ENCODE peak calls at places on chromosomes 4 and X, in four cellular contexts. Q is H9, O is mesenchymal stem cell, Z is IMR-90. K is an unnamed sample. For H3K9me3, the result is how much of the 10 kb centered on the place peaks cover.

GRCh38 chr4:48970471-48970921 is 15.6 kb upstream of the CWH43 start:
- DNase-seq in Z (peak), Q (no peak), O (peak), K (peak)

GRCh38 chrX:143363419-143363818 is 153.9 kb downstream of the SPANXN3 start:
- DNase-seq in Q (no peak), Z (no peak), O (no peak), K (no peak)

GRCh38 chrX:134374910-134375309 is 85.1 kb upstream of the HPRT1 start:
- DNase-seq in Q (no peak), O (peak), Z (no peak), K (no peak)

GRCh38 chrX:84729809-84730208 is 227.6 kb upstream of the HDX start:
- DNase-seq in O (peak), Q (peak), Z (peak), K (peak)

GRCh38 chr4:151517896-151518295 is 108.9 kb downstream of the FHIP1A start:
- DNase-seq in Z (no peak), Q (no peak), O (no peak), K (no peak)

GRCh38 chr4:17111959-17112659 is 213.7 kb upstream of the LDB2 start:
- DNase-seq in Q (peak), Z (no peak), O (no peak), K (no peak)

GRCh38 chr4:8704632-8705031 is 112.1 kb downstream of the CPZ start:
- DNase-seq in Z (no peak), Q (no peak), O (no peak), K (no peak)

GRCh38 chr4:166491635-166492034 is 618.6 kb downstream of the TLL1 start:
- DNase-seq in O (no peak), Z (no peak), Q (no peak), K (peak)

GRCh38 chr4:83993774-83994173 is 457.9 kb downstream of the GPAT3 start:
- DNase-seq in Z (no peak), Q (peak), O (no peak), K (no peak)

GRCh38 chr4:10639664-10640063 is 44.9 kb downstream of the CLNK start:
- DNase-seq in Z (peak), O (no peak), Q (no peak), K (peak)

GRCh38 chrX:1899841-1900240 is 285.0 kb downstream of the ASMT start:
- DNase-seq in Z (no peak), O (no peak), Q (no peak), K (peak)

GRCh38 chr4:159495515-159496236 is 392.8 kb downstream of the RAPGEF2 start:
- DNase-seq in Z (no peak), O (no peak), Q (no peak), K (no peak)

GRCh38 chrX:12548746-12549145 is 242.5 kb upstream of the PRPS2 start:
- DNase-seq in O (peak), Z (peak), Q (peak), K (no peak)

GRCh38 chr4:121073672-121074386 is 1.5 kb upstream of the NDNF start:
- DNase-seq in O (no peak), Q (no peak), Z (no peak), K (no peak)

GRCh38 chr4:77047037-77047436 is 28.8 kb downstream of the CCNI start:
- DNase-seq in Z (peak), O (peak), Q (no peak), K (no peak)

GRCh38 chr4:8078610-8079015 is 80.0 kb downstream of the ABLIM2 start:
- DNase-seq in Z (no peak), Q (no peak), O (no peak), K (no peak)

GRCh38 chrX:1767026-1767425 is 152.2 kb downstream of the ASMT start:
- DNase-seq in O (no peak), Z (no peak), Q (no peak), K (no peak)

GRCh38 chrX:72003811-72004750 is 93.4 kb downstream of the NHSL2 start:
- DNase-seq in Z (no peak), Q (peak), O (peak), K (no peak)

GRCh38 chr4:160835789-160836188 is 1328.0 kb downstream of the FSTL5 start:
- DNase-seq in O (peak), Q (peak), Z (no peak), K (no peak)

GRCh38 chr4:19739101-19739651 is 512.5 kb upstream of the SLIT2 start:
- DNase-seq in O (peak), Z (peak), Q (no peak), K (peak)

GRCh38 chrX:3142259-3143042 is 101.2 kb downstream of the ARSF start:
- DNase-seq in Q (no peak), O (no peak), Z (no peak), K (no peak)

GRCh38 chr4:72205831-72206230 is 174.0 kb downstream of the NPFFR2 start:
- DNase-seq in Q (no peak), Z (no peak), O (no peak), K (no peak)

DNA sequence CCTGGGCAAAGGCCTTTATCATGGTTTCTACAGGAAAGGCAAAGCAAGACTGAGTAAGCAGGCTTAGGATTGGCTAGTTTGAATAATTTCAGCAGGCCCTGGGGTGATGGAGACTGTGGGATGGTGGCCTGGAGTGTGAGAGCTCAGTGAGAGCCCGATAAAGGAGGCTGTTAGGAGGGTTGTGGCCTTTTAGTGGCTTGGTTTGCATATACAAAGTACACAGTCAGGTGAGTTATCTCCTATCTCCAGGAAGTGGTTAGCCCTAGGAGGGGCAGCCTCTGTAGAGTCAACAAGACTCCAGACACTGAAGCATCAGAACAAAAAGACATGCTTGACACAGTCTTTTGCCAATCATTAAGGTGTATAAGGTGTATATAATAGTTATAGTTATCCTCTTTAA is 157.2 kb downstream of the CFAP299 start:
- DNase-seq in Q (no peak), O (no peak), Z (no peak), K (no peak)
- H3K9me3 ChIP-seq in Q (under half), O (under half), Z (under half), K (under half)

DNA sequence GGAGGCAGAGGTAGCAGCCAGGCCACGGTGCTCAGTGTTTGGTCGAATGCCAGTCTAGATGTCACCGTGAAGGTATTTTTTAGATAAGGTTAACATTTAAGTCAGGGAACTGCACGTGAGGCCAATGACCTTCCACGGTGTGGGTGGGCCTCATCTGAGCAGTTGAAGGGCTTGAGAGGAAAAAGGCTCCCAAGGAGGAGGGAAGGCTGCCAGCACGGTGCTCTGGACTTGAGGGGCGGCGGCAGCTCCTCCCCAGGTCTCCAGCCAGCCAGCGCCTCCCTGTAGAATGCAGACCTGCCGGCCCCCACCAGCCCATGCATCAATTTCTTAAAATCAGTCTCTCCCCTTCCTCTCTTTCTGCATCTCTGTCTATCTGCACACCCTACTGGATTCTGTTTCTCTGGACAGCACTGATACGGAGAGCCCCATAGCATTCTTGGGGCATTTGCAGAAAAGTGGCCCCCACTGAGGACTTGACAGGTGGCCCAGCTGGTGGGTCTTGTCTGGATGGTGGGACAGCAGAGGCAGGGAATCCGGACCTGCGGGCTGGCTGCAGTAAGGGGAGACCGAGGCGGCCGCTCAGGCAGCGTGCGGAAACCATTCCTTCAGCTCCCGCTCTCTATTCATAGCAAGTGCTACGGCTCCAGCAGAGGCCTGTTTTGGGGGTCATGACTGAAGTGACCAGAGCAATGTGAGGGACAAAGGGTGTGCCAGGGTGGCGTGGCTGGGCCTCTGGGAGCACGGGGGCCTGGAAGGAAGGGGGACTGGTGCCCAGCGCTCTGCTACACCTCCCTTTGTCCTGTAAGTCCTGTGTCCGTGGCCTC is 7.9 kb upstream of the RGS12 start:
- DNase-seq in O (no peak), Q (no peak), Z (no peak), K (no peak)
- H3K27ac ChIP-seq in O (no peak), Q (no peak), Z (no peak), K (no peak)

GRCh38 chr4:101264993-101265815 is 82.1 kb downstream of the PPP3CA start:
- DNase-seq in Q (no peak), O (no peak), Z (no peak), K (no peak)
- H3K18ac ChIP-seq in Q (no peak), O (no peak), Z (no peak), K (no peak)

DNA sequence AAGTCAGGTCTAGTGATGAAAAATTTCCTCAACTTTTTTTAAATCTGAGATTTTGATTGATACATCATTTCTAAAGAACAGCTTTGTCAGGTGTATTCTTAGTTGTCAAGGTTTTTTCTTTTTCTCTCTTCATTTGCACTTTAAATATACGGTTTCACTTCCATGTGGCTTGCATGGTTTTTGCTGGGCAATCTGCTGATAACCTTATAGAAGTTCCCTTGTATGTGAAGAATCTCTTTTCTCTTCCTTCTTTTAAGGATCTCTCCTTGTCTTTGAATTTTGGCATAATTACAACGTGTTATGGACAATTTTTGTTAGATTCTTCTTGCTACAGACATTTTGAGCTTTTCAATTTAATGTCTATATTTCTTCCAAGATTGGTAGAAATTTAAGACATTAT is 76.4 kb downstream of the ZNF721 start:
- DNase-seq in Q (no peak), Z (no peak), O (no peak), K (no peak)
- H3K9me3 ChIP-seq in Q (half or more), Z (half or more), O (half or more), K (under half)

GRCh38 chr4:145680902-145681301 is 956 bp downstream of the C4orf51 start:
- DNase-seq in O (no peak), Q (no peak), Z (no peak), K (no peak)

GRCh38 chr4:145681956-145682355 is 2.0 kb downstream of the C4orf51 start:
- DNase-seq in Z (peak), Q (no peak), O (peak), K (no peak)

GRCh38 chr4:145679520-145679919 is 426 bp upstream of the C4orf51 start:
- DNase-seq in O (peak), Z (peak), Q (no peak), K (no peak)

GRCh38 chr4:145681518-145681917 is 1.6 kb downstream of the C4orf51 start:
- DNase-seq in Z (no peak), O (no peak), Q (no peak), K (no peak)

DNA sequence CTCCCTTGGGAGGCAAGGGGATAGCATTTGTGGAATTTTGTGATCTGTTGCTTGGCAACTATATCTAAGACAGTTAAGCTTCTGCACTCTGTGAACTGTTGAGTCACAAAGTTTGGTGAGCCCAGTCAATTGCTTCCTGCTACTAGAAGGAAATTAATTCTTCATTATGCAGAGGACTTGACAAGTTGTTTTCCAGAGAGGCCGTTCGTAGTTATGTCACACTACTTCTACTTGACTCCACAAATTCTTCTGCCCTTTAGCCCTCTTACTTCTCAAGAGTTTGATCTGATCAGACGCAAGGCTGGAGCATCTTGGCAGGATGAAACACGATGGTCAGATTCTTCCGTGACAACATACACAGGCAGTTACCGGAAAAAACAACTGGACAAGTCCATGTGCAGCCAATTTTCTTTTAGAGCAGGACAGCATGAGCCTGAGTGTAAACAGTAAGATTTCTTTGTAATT is at the start of gene C4orf51:
- DNase-seq in Q (no peak), Z (peak), O (peak), K (no peak)
- H3K27ac ChIP-seq in Q (no peak), Z (peak), O (peak), K (no peak)

K was measured in trophoblast cell.